ENCODE peak calls at places on chromosomes 2 and 18, in four cellular contexts. N is effector memory CD4-positive, alpha-beta T cell; I is tibial artery; W is GM23248. T is an unnamed sample. For H3K9me3, the result is how much of the 10 kb centered on the place peaks cover.

GRCh38 chr2:225824748-225825449 is 425.4 kb downstream of the NYAP2 start:
- DNase-seq in N (no peak), I (no peak), W (no peak), T (no peak)

GRCh38 chr2:43333656-43334144 is 107.3 kb upstream of the ZFP36L2 start:
- DNase-seq in N (no peak), I (no peak), W (peak), T (no peak)

GRCh38 chr18:64799378-64799777 is 650.5 kb upstream of the LINC00305 start:
- DNase-seq in N (no peak), I (no peak), W (no peak), T (no peak)

GRCh38 chr2:148136441-148136840 is 115.5 kb downstream of the MBD5 start:
- DNase-seq in N (no peak), I (no peak), W (no peak), T (no peak)

GRCh38 chr2:168740360-168740759 is 62.1 kb upstream of the NOSTRIN start:
- DNase-seq in N (no peak), I (no peak), W (peak), T (no peak)

GRCh38 chr2:62163106-62163831 is 32.6 kb upstream of the B3GNT2 start:
- DNase-seq in N (no peak), I (no peak), W (peak), T (no peak)

GRCh38 chr18:3885209-3885792 is 435.3 kb downstream of the TGIF1 start:
- DNase-seq in N (no peak), I (no peak), W (no peak), T (no peak)

GRCh38 chr2:216055661-216056060 is 25.9 kb downstream of the PECR start:
- DNase-seq in N (no peak), I (no peak), W (no peak), T (no peak)

GRCh38 chr2:112031473-112031872 is 23.6 kb upstream of the TMEM87B start:
- DNase-seq in N (no peak), I (no peak), W (peak), T (no peak)

GRCh38 chr2:151049746-151050145 is 211.9 kb downstream of the RBM43 start:
- DNase-seq in N (no peak), I (no peak), W (peak), T (no peak)

GRCh38 chr2:231370749-231371429 is 24.6 kb upstream of the B3GNT7 start:
- DNase-seq in N (no peak), I (no peak), W (no peak), T (no peak)

GRCh38 chr2:22582107-22582506 is 802.9 kb upstream of the KLHL29 start:
- DNase-seq in N (no peak), I (no peak), W (no peak), T (no peak)

GRCh38 chr2:120887844-120888243 is 152.2 kb downstream of the GLI2 start:
- DNase-seq in N (no peak), I (no peak), W (no peak), T (no peak)

GRCh38 chr2:193749485-193749884 is 1554.8 kb upstream of the TMEFF2 start:
- DNase-seq in N (no peak), I (no peak), W (no peak), T (no peak)

GRCh38 chr2:26455801-26456700 is 21.9 kb downstream of the OTOF start:
- DNase-seq in N (no peak), I (peak), W (no peak), T (no peak)

GRCh38 chr18:37754141-37754540 is 188.5 kb upstream of the CELF4 start:
- DNase-seq in N (no peak), I (no peak), W (no peak), T (no peak)

GRCh38 chr2:119106301-119106897 is 52.2 kb downstream of the C1QL2 start:
- DNase-seq in N (no peak), I (no peak), W (peak), T (no peak)

GRCh38 chr2:222734690-222735014 is 63.2 kb downstream of the MOGAT1 start:
- DNase-seq in N (no peak), I (no peak), W (no peak), T (no peak)

GRCh38 chr18:79847606-79848293 is 50.0 kb downstream of the KCNG2 start:
- DNase-seq in N (no peak), I (peak), W (no peak), T (no peak)

GRCh38 chr18:54151376-54151775 is 73.1 kb downstream of the MBD2 start:
- DNase-seq in N (no peak), I (no peak), W (no peak), T (no peak)

GRCh38 chr2:82478641-82479040 is 1980.4 kb downstream of the SUCLG1 start:
- DNase-seq in N (no peak), I (no peak), W (no peak), T (no peak)

GRCh38 chr2:102005989-102006885 is 14.5 kb downstream of the IL1R2 start:
- DNase-seq in N (no peak), I (no peak), W (peak), T (no peak)

GRCh38 chr2:234502919-234503285 is 6.0 kb upstream of the ARL4C start:
- DNase-seq in N (no peak), I (no peak), W (peak), T (no peak)

GRCh38 chr2:233466991-233467603 is 99.5 kb downstream of the USP40 start:
- DNase-seq in N (no peak), I (peak), W (no peak), T (no peak)

GRCh38 chr2:46537624-46538023 is 58.3 kb downstream of the TMEM247 start:
- DNase-seq in N (no peak), I (no peak), W (no peak), T (no peak)

GRCh38 chr2:170822885-170823799 is 6.5 kb downstream of the GAD1 start:
- DNase-seq in N (no peak), I (no peak), W (peak), T (no peak)

GRCh38 chr2:31107588-31108300 is 30.5 kb downstream of the GALNT14 start:
- DNase-seq in N (no peak), I (no peak), W (peak), T (no peak)

GRCh38 chr18:69968073-69968472 is 20.4 kb upstream of the CD226 start:
- DNase-seq in N (no peak), I (no peak), W (no peak), T (no peak)

GRCh38 chr2:180892081-180892480 is 88.3 kb upstream of the UBE2E3 start:
- DNase-seq in N (no peak), I (no peak), W (no peak), T (no peak)

GRCh38 chr2:54904836-54905235 is 145.4 kb downstream of the RTN4 start:
- DNase-seq in N (no peak), I (no peak), W (no peak), T (no peak)

GRCh38 chr18:46546111-46546640 is 110.8 kb downstream of the LOXHD1 start:
- DNase-seq in N (no peak), I (no peak), W (no peak), T (no peak)

GRCh38 chr18:10009321-10010144 is 95.7 kb downstream of the VAPA start:
- DNase-seq in N (no peak), I (no peak), W (no peak), T (no peak)

GRCh38 chr2:170113168-170113567 is 64.8 kb upstream of the MYO3B start:
- DNase-seq in N (no peak), I (no peak), W (no peak), T (no peak)

GRCh38 chr2:98126061-98126460 is 39.1 kb downstream of the VWA3B start:
- DNase-seq in N (no peak), I (no peak), W (peak), T (no peak)

GRCh38 chr2:128308284-128308731 is 10.4 kb downstream of the HS6ST1 start:
- DNase-seq in N (no peak), I (peak), W (no peak), T (no peak)

GRCh38 chr2:158795110-158795924 is at the start of gene DAPL1:
- DNase-seq in N (no peak), I (no peak), W (no peak), T (no peak)

GRCh38 chr2:219452361-219453317 is 18.0 kb downstream of the SPEG start:
- DNase-seq in N (no peak), I (peak), W (peak), T (no peak)

GRCh38 chr2:189657867-189658266 is 3.4 kb upstream of the ASNSD1 start:
- DNase-seq in N (peak), I (no peak), W (no peak), T (peak)
- H3K27ac ChIP-seq in N (peak), I (peak), W (no peak), T (peak)

GRCh38 chr18:25409971-25410370 is 58.0 kb upstream of the ZNF521 start:
- DNase-seq in N (no peak), I (no peak), W (no peak), T (no peak)
- H3K4me3 ChIP-seq in N (no peak), I (no peak), W (no peak), T (no peak)

DNA sequence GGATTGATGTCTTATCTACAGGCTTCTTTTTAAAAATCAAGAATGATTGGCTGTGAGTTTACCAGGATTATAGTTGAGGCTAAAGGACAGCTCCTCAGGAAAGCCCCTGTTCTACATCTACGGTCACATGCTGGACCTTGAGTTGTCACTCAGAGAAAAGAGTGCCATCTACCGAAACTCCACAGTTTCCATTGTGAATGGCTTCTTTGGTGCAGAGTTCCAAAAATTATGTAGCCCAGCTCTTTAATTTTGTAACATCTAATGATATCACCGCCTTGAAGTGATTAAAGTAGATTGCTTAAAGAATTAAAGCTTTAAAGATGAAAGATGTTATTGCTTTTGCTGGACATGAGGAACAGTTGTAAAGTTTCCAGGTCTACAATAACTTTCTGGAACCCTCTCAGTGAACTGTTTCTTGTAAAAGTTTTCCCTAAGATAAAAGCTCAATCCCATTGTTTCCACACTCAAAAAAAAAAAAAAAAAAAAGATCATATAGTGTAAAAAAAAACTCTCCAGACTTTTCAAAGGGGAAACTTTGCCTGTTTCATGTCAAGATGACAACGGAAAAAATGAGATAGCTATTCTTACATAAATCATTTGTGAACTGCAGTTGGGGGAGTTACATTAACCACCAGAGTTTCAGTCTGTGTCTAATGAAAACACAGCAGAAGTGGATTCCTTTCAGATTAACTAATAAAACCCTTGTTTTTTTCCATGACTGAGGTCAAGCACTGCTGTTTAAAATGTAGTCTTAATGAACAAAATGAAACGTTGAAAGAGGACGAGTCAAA is 4.3 kb downstream of the COL3A1 start:
- DNase-seq in N (no peak), I (no peak), W (peak), T (no peak)
- H3K9me3 ChIP-seq in N (under half), I (under half), W (under half), T (under half)

DNA sequence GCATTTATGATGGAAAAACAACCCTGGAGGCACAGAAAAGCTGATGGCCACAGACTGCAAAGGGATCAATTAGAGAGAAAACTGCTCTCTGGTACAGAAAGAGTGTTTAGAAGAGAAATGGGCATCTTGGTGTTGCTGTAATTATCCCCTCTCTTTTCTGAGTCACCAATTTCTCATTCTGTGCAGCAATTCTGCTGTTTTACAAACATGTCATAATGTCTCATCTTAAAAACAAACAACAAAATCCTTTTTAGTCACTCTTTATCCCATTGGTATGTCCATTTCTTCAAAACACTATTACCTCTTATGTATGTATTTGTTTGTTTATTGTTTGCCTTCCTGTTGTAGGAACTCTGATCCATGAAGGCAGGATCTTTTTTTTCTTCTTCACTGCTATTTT is 73.9 kb upstream of the HK2 start:
- DNase-seq in N (no peak), I (no peak), W (peak), T (no peak)
- H3K27ac ChIP-seq in N (no peak), I (no peak), W (no peak), T (no peak)

GRCh38 chr2:7418343-7418742 is 501.1 kb downstream of the RNF144A start:
- DNase-seq in N (no peak), I (no peak), W (peak), T (no peak)

GRCh38 chr2:7419814-7420213 is 502.6 kb downstream of the RNF144A start:
- DNase-seq in N (no peak), I (no peak), W (no peak), T (no peak)

GRCh38 chr2:7417845-7418244 is 500.6 kb downstream of the RNF144A start:
- DNase-seq in N (no peak), I (no peak), W (no peak), T (no peak)
- H3K4me3 ChIP-seq in N (no peak), I (no peak), W (no peak), T (no peak)

GRCh38 chr2:7595181-7595580 is 678.0 kb downstream of the RNF144A start:
- DNase-seq in N (no peak), I (no peak), W (peak), T (no peak)
- H3K9me3 ChIP-seq in N (under half), I (under half), W (under half), T (under half)

T was measured in naive thymus-derived CD4-positive, alpha-beta T cell.